ENCODE peak calls at places on chromosomes 1 and 21, in ten cellular contexts. N is activated T-helper 1 cell treated with anti-CD3 and anti-CD28 coated beads, Interleukin-12 subunit alpha, Interleukin-12 subunit beta, Interleukin-2, Interleukin-4 antibody, amounts not matched to agents 30 ng/mL and 10 ng/mL and 1 ng/mL, durations not matched to agents 14 hours and 24 hours and 36 hours; E is NCI-H2107; X is naive thymus-derived CD8-positive, alpha-beta T cell; M is NCI-H1105 treated with DMSO at 0.1 percent for 48 hours; V is fibroblast of mammary gland; K is uterus; R is Calu3; L is choroid plexus epithelial cell; Z is SK-MEL-5. S is an unnamed sample.

GRCh38 chr21:25895565-25896205 is 160.9 kb downstream of the GABPA start:
- DNase-seq in Z (peak), V (peak), R (no peak), X (peak), K (no peak), N (no peak), L (peak), E (peak), M (peak), S (no peak)

GRCh38 chr1:13926556-13926955 is 226.6 kb downstream of the PRDM2 start:
- DNase-seq in L (no peak), V (no peak), N (no peak), M (no peak), R (no peak), Z (no peak), X (no peak), K (no peak), E (no peak), S (no peak)

GRCh38 chr1:47558601-47559593 is 121.1 kb downstream of the FOXD2 start:
- DNase-seq in V (no peak), Z (no peak), R (peak), L (no peak), K (no peak), X (no peak), M (peak), E (no peak), N (no peak), S (no peak)

GRCh38 chr1:48442864-48443619 is 29.0 kb downstream of the SPATA6 start:
- DNase-seq in M (peak), Z (no peak), N (no peak), X (no peak), K (no peak), V (no peak), R (no peak), L (no peak), E (no peak), S (no peak)

GRCh38 chr1:31182352-31182751 is 57.3 kb downstream of the NKAIN1 start:
- DNase-seq in K (peak), Z (peak), L (peak), X (peak), R (peak), M (peak), N (peak), E (peak), V (peak), S (peak)

GRCh38 chr1:219489636-219490035 is 123.3 kb downstream of the ZC3H11B start:
- DNase-seq in V (no peak), L (no peak), K (no peak), X (no peak), E (no peak), R (no peak), M (no peak), N (no peak), Z (no peak), S (no peak)

GRCh38 chr1:99397029-99397428 is 132.7 kb downstream of the PLPPR4 start:
- DNase-seq in L (peak), Z (no peak), V (no peak), E (no peak), M (no peak), N (no peak), X (no peak), R (no peak), K (no peak), S (no peak)

GRCh38 chr1:171754971-171755370 is 13.1 kb upstream of the VAMP4 start:
- DNase-seq in K (no peak), N (no peak), X (no peak), V (peak), E (no peak), Z (no peak), L (peak), M (no peak), R (no peak), S (no peak)

GRCh38 chr1:155379180-155379876 is 58.6 kb downstream of the RUSC1 start:
- DNase-seq in V (peak), E (no peak), R (no peak), X (peak), M (no peak), Z (peak), K (no peak), L (peak), N (no peak), S (no peak)

GRCh38 chr1:116794804-116795481 is 40.7 kb downstream of the CD2 start:
- DNase-seq in M (no peak), N (no peak), X (no peak), E (no peak), V (no peak), K (no peak), R (no peak), L (no peak), Z (no peak), S (no peak)

S was measured in CD4-positive, alpha-beta T cell.